ENCODE peak calls at places on chromosomes 11 and 22, in four cellular contexts. C is neural progenitor cell, B is aorta, W is breast epithelium. M is an unnamed sample.

GRCh38 chr11:110112457-110112856 is 19.3 kb downstream of the ZC3H12C start:
- DNase-seq in W (no peak), C (no peak), B (no peak), M (no peak)

GRCh38 chr11:20397281-20397680 is 9.8 kb downstream of the PRMT3 start:
- DNase-seq in C (peak; percentile 61), B (no peak), W (no peak), M (no peak)

GRCh38 chr11:132008872-132009271 is 638.5 kb downstream of the NTM start:
- DNase-seq in B (no peak), W (no peak), C (peak; percentile 65), M (no peak)

GRCh38 chr22:37030560-37031281 is 11.2 kb downstream of the MPST start:
- DNase-seq in B (no peak), W (no peak), C (no peak), M (no peak)

GRCh38 chr11:8192896-8193209 is 24.0 kb upstream of the RIC3 start:
- DNase-seq in B (no peak), W (no peak), C (no peak), M (no peak)

GRCh38 chr11:48064306-48064705 is 83.9 kb downstream of the PTPRJ start:
- DNase-seq in B (no peak), W (no peak), C (no peak), M (no peak)

GRCh38 chr22:35418088-35418487 is 18.1 kb downstream of the MCM5 start:
- DNase-seq in W (no peak), C (no peak), B (no peak), M (peak; percentile 13)

GRCh38 chr11:62547691-62548281 is 1.2 kb upstream of the AHNAK start:
- DNase-seq in B (no peak), C (peak; percentile 29), W (peak; percentile 89), M (no peak)

GRCh38 chr11:108897071-108897481 is 232.2 kb downstream of the DDX10 start:
- DNase-seq in W (no peak), B (no peak), C (peak; percentile 54), M (no peak)

GRCh38 chr11:10483584-10483983 is 28.5 kb downstream of the AMPD3 start:
- DNase-seq in B (no peak), W (no peak), C (no peak), M (no peak)

GRCh38 chr11:64437426-64437825 is 78.5 kb downstream of the RPS6KA4 start:
- DNase-seq in W (peak; percentile 32), B (peak; percentile 48), C (no peak), M (no peak)

GRCh38 chr11:15471709-15472404 is 357.1 kb downstream of the INSC start:
- DNase-seq in C (no peak), B (no peak), W (no peak), M (no peak)

GRCh38 chr11:59224419-59224928 is 11.7 kb upstream of the MPEG1 start:
- DNase-seq in B (no peak), C (no peak), W (no peak), M (no peak)

GRCh38 chr11:126226334-126227084 is 14.9 kb downstream of the FAM118B start:
- DNase-seq in B (no peak), W (no peak), C (no peak), M (no peak)

GRCh38 chr22:29309332-29310064 is 3.0 kb downstream of the GAS2L1 start:
- DNase-seq in C (no peak), B (peak; percentile 83), W (no peak), M (peak; percentile 75)

GRCh38 chr11:107549954-107550285 is 15.6 kb downstream of the ALKBH8 start:
- DNase-seq in B (no peak), W (no peak), C (no peak), M (no peak)

GRCh38 chr22:47337161-47337621 is 574.7 kb downstream of the TBC1D22A start:
- DNase-seq in C (no peak), B (no peak), W (peak; percentile 56), M (no peak)

GRCh38 chr11:77473001-77473800 is 693 bp downstream of the PAK1 start:
- DNase-seq in W (peak; percentile 43), C (peak; percentile 75), B (peak; percentile 84), M (peak; percentile 53)

GRCh38 chr11:61061081-61061826 is 41.0 kb upstream of the CD5 start:
- DNase-seq in W (peak; percentile 23), B (no peak), C (no peak), M (no peak)

GRCh38 chr11:110297082-110297725 is 790 bp upstream of the RDX start:
- DNase-seq in W (no peak), C (no peak), B (no peak), M (no peak)

GRCh38 chr11:94144233-94144632 is 15.6 kb downstream of the PANX1 start:
- DNase-seq in B (no peak), C (no peak), W (no peak), M (no peak)

GRCh38 chr11:34480339-34480738 is 33.3 kb downstream of the ELF5 start:
- DNase-seq in C (no peak), W (peak; percentile 30), B (no peak), M (no peak)

GRCh38 chr11:107545101-107545514 is 20.4 kb downstream of the ALKBH8 start:
- DNase-seq in B (no peak), C (no peak), W (no peak), M (no peak)

GRCh38 chr22:19110064-19110458 is 12.2 kb downstream of the DGCR2 start:
- DNase-seq in W (no peak), C (peak; percentile 53), B (peak; percentile 53), M (no peak)

GRCh38 chr11:128936546-128937275 is 6.0 kb downstream of the TP53AIP1 start:
- DNase-seq in W (peak; percentile 47), B (no peak), C (peak; percentile 65), M (no peak)

GRCh38 chr11:114382509-114382908 is 17.8 kb downstream of the C11orf71 start:
- DNase-seq in W (no peak), B (no peak), C (no peak), M (no peak)

GRCh38 chr11:35330924-35331323 is 88.4 kb downstream of the SLC1A2 start:
- DNase-seq in W (no peak), C (no peak), B (no peak), M (no peak)

GRCh38 chr22:36086170-36086490 is 57.5 kb upstream of the RBFOX2 start:
- DNase-seq in W (no peak), C (no peak), B (no peak), M (no peak)

GRCh38 chr11:45045692-45046471 is 95.2 kb upstream of the TP53I11 start:
- DNase-seq in C (no peak), B (peak; percentile 85), W (peak; percentile 80), M (peak; percentile 65)

GRCh38 chr11:35211952-35212351 is 73.0 kb downstream of the CD44 start:
- DNase-seq in C (no peak), W (no peak), B (no peak), M (no peak)

GRCh38 chr11:17531818-17532131 is 12.4 kb downstream of the USH1C start:
- DNase-seq in W (no peak), C (no peak), B (peak; percentile 9), M (no peak)

GRCh38 chr11:58654908-58655296 is 32.4 kb downstream of the CNTF start:
- DNase-seq in W (no peak), C (no peak), B (no peak), M (no peak)

GRCh38 chr11:121449626-121450025 is 2.5 kb upstream of the SORL1 start:
- DNase-seq in B (no peak), C (no peak), W (no peak), M (no peak)
- H3K27ac ChIP-seq in B (no peak overlapping the region), C (no peak overlapping the region), W (no peak overlapping the region), M (peak overlapping the region; percentile 94)

GRCh38 chr22:50621948-50622722 is 5.8 kb downstream of the ARSA start:
- DNase-seq in C (peak; percentile 63), W (peak; percentile 62), B (peak; percentile 30), M (no peak)

GRCh38 chr22:50620861-50621490 is 7.0 kb downstream of the ARSA start:
- DNase-seq in C (no peak), W (no peak), B (no peak), M (no peak)

GRCh38 chr22:50622723-50623327 is 5.1 kb downstream of the ARSA start:
- DNase-seq in B (peak; percentile 57), W (peak; percentile 89), C (no peak), M (peak; percentile 79)

GRCh38 chr22:50624347-50625130 is 3.4 kb downstream of the ARSA start:
- DNase-seq in C (no peak), W (no peak), B (peak; percentile 17), M (peak; percentile 37)

GRCh38 chr22:50621491-50621880 is 6.5 kb downstream of the ARSA start:
- DNase-seq in B (no peak), W (no peak), C (no peak), M (peak; percentile 13)
- H3K4me3 ChIP-seq in B (no peak overlapping the region), W (peak overlapping the region; percentile 51), C (peak overlapping the region; percentile 33), M (no peak overlapping the region)

DNA sequence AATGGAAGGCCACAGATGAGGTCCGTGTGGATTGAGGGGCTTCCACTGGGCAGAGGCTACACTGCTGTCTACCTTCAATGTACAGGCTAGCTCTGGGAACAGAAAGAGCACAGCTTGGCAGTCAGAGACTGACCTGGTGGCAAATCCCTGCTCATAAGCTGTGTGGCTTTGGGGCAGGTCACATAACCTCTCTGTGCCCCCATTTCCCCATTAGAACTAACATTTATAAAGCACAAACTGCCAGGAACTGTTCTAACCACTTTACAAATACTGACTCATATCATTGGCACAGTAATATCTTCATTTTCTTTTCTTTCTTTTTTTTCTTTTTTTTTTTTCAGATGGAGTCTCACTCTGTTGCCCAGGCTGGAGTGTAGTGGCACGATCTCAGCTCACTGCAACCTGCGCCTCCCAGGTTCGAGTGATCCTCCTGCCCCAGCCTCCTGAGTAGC is 3.1 kb downstream of the FOSL1 start:
- DNase-seq in W (no peak), C (no peak), B (no peak), M (no peak)
- H3K4me1 ChIP-seq in W (peaks cover 15% of the 10 kb centered on the region), C (peaks cover 11% of the 10 kb centered on the region), B (no peaks in the 10 kb centered on the region), M (peaks cover 9% of the 10 kb centered on the region)

DNA sequence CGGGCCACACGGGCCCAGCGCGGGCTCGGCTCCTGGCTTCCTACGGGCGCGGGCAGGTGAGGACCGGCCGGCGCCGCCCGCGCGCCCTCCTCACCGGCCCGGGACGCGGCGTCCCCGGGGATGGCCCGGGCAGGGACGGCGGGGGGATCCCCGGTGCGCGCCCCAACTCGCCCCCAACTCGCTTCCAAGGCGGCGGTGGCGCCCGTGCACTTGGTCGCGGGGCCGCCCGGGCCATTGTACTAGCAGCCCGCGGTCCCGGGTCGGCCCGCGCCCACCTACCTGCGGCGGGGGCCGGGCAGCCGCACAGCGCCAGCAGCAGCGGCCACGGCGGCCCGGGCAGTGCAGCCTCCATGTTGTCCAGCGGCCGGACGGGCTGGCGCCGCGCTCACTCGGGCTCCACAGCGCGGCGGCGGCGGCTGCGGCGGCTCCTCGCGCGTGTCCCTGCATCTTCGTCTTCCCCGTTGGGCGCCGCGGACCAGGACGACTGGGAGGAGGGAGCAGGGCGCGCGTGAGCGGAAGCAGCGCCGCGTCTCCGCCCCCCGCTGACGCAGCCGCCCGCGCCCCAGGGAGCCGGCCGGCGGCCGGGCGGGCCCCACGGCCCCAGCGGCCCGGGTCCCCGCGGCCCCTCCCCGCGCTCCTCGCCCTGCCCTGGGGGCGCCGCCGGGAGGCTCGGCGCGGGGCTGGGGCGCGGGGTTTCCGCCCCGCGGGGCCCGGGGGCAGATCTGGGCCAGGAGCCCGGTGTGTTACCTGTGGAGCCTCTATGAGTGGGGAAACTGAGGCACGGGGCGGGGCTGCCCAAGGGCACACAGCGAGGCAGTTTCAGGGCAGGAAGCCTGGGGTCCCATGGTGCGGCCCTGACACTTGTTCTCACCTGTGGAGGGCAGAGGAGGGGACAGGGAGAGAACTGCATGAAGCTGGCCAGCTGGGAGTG is 159.3 kb upstream of the GRK3 start:
- DNase-seq in B (peak; percentile 93), W (no peak), C (peak; percentile 74), M (peak; percentile 99)
- H3K27ac ChIP-seq in B (peak overlapping the region; percentile 58), W (peak overlapping the region; percentile 86), C (no peak overlapping the region), M (peak overlapping the region; percentile 87)